ENCODE peak calls at places on chromosomes 5 and 9, in ten cellular contexts. T, V, J, W, N, D, M, G, B and K are unnamed samples.

GRCh38 chr5:131212471-131213021 is 41.8 kb downstream of the LYRM7 start:
- DNase-seq in M (no peak), G (no peak), T (no peak), N (no peak), W (no peak), J (no peak), B (no peak), V (peak), D (peak), K (no peak)

GRCh38 chr9:22060831-22061383 is 51.8 kb upstream of the CDKN2B start:
- DNase-seq in B (no peak), M (no peak), N (no peak), W (no peak), J (no peak), T (no peak), D (no peak), V (no peak), G (no peak), K (no peak)

GRCh38 chr5:127849891-127850290 is 146.7 kb downstream of the CCDC192 start:
- DNase-seq in T (no peak), N (no peak), V (no peak), W (no peak), J (no peak), G (no peak), D (no peak), B (no peak), M (no peak), K (no peak)

GRCh38 chr5:122772446-122772845 is 2.4 kb upstream of the SNX2 start:
- DNase-seq in J (no peak), T (no peak), M (no peak), V (no peak), W (no peak), G (no peak), N (no peak), D (no peak), B (no peak), K (peak)

GRCh38 chr9:126625329-126626116 is 11.8 kb downstream of the LMX1B start:
- DNase-seq in G (no peak), M (no peak), D (no peak), J (no peak), N (no peak), B (no peak), W (no peak), T (no peak), V (no peak), K (no peak)

GRCh38 chr5:154829589-154830218 is 20.7 kb downstream of the FAXDC2 start:
- DNase-seq in M (no peak), V (no peak), N (no peak), D (no peak), W (no peak), T (no peak), G (no peak), B (no peak), J (no peak), K (peak)

GRCh38 chr5:108059334-108059733 is 322.6 kb downstream of the FBXL17 start:
- DNase-seq in W (no peak), M (no peak), V (no peak), N (no peak), G (no peak), J (no peak), T (no peak), D (no peak), B (no peak), K (no peak)

GRCh38 chr9:93196095-93197055 is 12.4 kb downstream of the WNK2 start:
- DNase-seq in B (no peak), D (no peak), G (no peak), N (no peak), M (no peak), W (no peak), T (no peak), J (no peak), V (no peak), K (no peak)

GRCh38 chr5:141805874-141806273 is 72.3 kb downstream of the PCDH1 start:
- DNase-seq in V (no peak), W (no peak), D (no peak), G (no peak), N (no peak), B (peak), T (no peak), J (no peak), M (no peak), K (peak)

GRCh38 chr9:81789751-81790150 is 100.4 kb upstream of the TLE1 start:
- DNase-seq in M (no peak), G (no peak), J (no peak), T (no peak), W (no peak), B (no peak), D (no peak), V (no peak), N (no peak), K (no peak)

GRCh38 chr5:137735531-137736284 is at the start of gene KLHL3:
- DNase-seq in D (peak), G (peak), B (peak), N (peak), T (peak), V (peak), J (no peak), M (peak), W (peak), K (peak)